ENCODE peak calls at places on chromosomes 4 and X, in six cellular contexts. P, V, D, O, Y and R are unnamed samples.

GRCh38 chr4:180455226-180455625 is 1788.0 kb upstream of the TENM3 start:
- DNase-seq in P (no peak), O (no peak), D (no peak), V (no peak), Y (no peak), R (no peak)

GRCh38 chr4:90190510-90190909 is 63.3 kb downstream of the CCSER1 start:
- DNase-seq in P (no peak), O (no peak), V (no peak), Y (no peak), D (no peak), R (no peak)

GRCh38 chr4:145567471-145567870 is 51.7 kb upstream of the MMAA start:
- DNase-seq in O (no peak), V (no peak), Y (no peak), P (no peak), D (no peak), R (no peak)

GRCh38 chr4:80171251-80171650 is 26.1 kb upstream of the PRDM8 start:
- DNase-seq in Y (no peak), O (no peak), V (no peak), D (peak; percentile 62), P (no peak), R (no peak)

GRCh38 chr4:170014359-170015008 is 11.7 kb downstream of the MFAP3L start:
- DNase-seq in V (no peak), D (no peak), Y (no peak), P (no peak), O (no peak), R (no peak)

GRCh38 chr4:15740764-15741404 is 37.2 kb upstream of the CD38 start:
- DNase-seq in V (no peak), O (no peak), P (no peak), D (no peak), Y (no peak), R (peak; percentile 76)

GRCh38 chr4:144338834-144339233 is 198.3 kb upstream of the GYPA start:
- DNase-seq in V (no peak), D (no peak), O (no peak), P (no peak), Y (no peak), R (no peak)

GRCh38 chr4:30875659-30876269 is 155.6 kb downstream of the PCDH7 start:
- DNase-seq in D (peak; percentile 38), O (no peak), V (no peak), P (no peak), Y (no peak), R (no peak)

GRCh38 chr4:41069838-41070237 is 144.5 kb downstream of the APBB2 start:
- DNase-seq in V (no peak), Y (no peak), D (no peak), P (no peak), O (no peak), R (no peak)

GRCh38 chrX:122941801-122942200 is 242.3 kb upstream of the GRIA3 start:
- DNase-seq in O (no peak), V (no peak), P (no peak), Y (no peak), D (no peak), R (no peak)

GRCh38 chr4:3491681-3492405 is 28.7 kb downstream of the DOK7 start:
- DNase-seq in P (no peak), O (no peak), Y (no peak), D (peak; percentile 55), V (no peak), R (no peak)

GRCh38 chrX:33840176-33840575 is 291.9 kb downstream of the FAM47A start:
- DNase-seq in O (no peak), P (no peak), V (no peak), D (no peak), Y (no peak), R (no peak)

GRCh38 chr4:172105918-172106317 is 292.7 kb downstream of the GALNTL6 start:
- DNase-seq in O (no peak), V (no peak), P (no peak), Y (no peak), D (no peak), R (no peak)

GRCh38 chr4:38605794-38606586 is 58.0 kb upstream of the KLF3 start:
- DNase-seq in D (no peak), P (no peak), Y (no peak), O (no peak), V (no peak), R (no peak)

GRCh38 chr4:41977709-41978108 is 3.8 kb upstream of the DCAF4L1 start:
- DNase-seq in P (no peak), O (no peak), D (peak; percentile 57), Y (no peak), V (no peak), R (no peak)

GRCh38 chr4:98232202-98232601 is 29.0 kb upstream of the RAP1GDS1 start:
- DNase-seq in P (no peak), O (no peak), Y (no peak), V (no peak), D (peak; percentile 30), R (peak; percentile 52)

GRCh38 chr4:158121203-158121586 is 51.6 kb downstream of the GASK1B start:
- DNase-seq in P (peak; percentile 79), O (no peak), D (peak; percentile 99), V (peak; percentile 36), Y (no peak), R (no peak)

GRCh38 chrX:7372843-7373525 is 225.0 kb upstream of the PUDP start:
- DNase-seq in O (no peak), D (peak; percentile 67), V (no peak), P (no peak), Y (no peak), R (no peak)

GRCh38 chr4:150262611-150263010 is 184.4 kb downstream of the DCLK2 start:
- DNase-seq in D (no peak), Y (no peak), V (no peak), O (no peak), P (no peak), R (no peak)

GRCh38 chrX:108199691-108200090 is 108.1 kb downstream of the ATG4A start:
- DNase-seq in Y (no peak), P (no peak), D (peak; percentile 22), V (no peak), O (no peak), R (no peak)

GRCh38 chrX:100748133-100748532 is 16.2 kb upstream of the SYTL4 start:
- DNase-seq in D (no peak), O (no peak), Y (no peak), P (no peak), V (no peak), R (no peak)

GRCh38 chrX:13078739-13079444 is 34.5 kb upstream of the FAM9C start:
- DNase-seq in P (peak; percentile 72), D (peak; percentile 81), O (no peak), Y (peak; percentile 41), V (peak; percentile 40), R (no peak)

GRCh38 chrX:920234-920799 is 289.7 kb downstream of the SHOX start:
- DNase-seq in P (no peak), Y (no peak), D (no peak), V (no peak), O (no peak), R (no peak)

GRCh38 chr4:35052546-35052945 is 1191.8 kb downstream of the ARAP2 start:
- DNase-seq in V (no peak), D (no peak), P (no peak), O (no peak), Y (no peak), R (no peak)

GRCh38 chr4:107131295-107131694 is 95.2 kb upstream of the DKK2 start:
- DNase-seq in Y (no peak), D (peak; percentile 6), O (no peak), P (no peak), V (no peak), R (no peak)

GRCh38 chr4:150950657-150951056 is 64.4 kb downstream of the LRBA start:
- DNase-seq in Y (no peak), D (no peak), V (no peak), P (no peak), O (no peak), R (no peak)

GRCh38 chr4:142404191-142404611 is 441.9 kb downstream of the INPP4B start:
- DNase-seq in O (peak; percentile 65), P (no peak), Y (no peak), D (peak; percentile 72), V (peak; percentile 33), R (no peak)

GRCh38 chr4:55004831-55005230 is 120.6 kb downstream of the KDR start:
- DNase-seq in V (no peak), O (no peak), D (no peak), P (no peak), Y (no peak), R (no peak)

GRCh38 chrX:84469226-84469625 is 33.0 kb downstream of the HDX start:
- DNase-seq in P (no peak), V (no peak), Y (no peak), D (peak; percentile 42), O (no peak), R (no peak)

GRCh38 chrX:46665232-46666162 is 91.9 kb downstream of the CHST7 start:
- DNase-seq in P (no peak), O (no peak), V (no peak), Y (no peak), D (peak; percentile 17), R (no peak)

GRCh38 chr4:167000141-167000852 is 234.0 kb downstream of the SPOCK3 start:
- DNase-seq in Y (no peak), V (no peak), P (no peak), O (no peak), D (no peak), R (no peak)
- TF ChIP-seq POLR2A in Y (no peak), V (no peak), P (no peak), O (no peak), D (no peak), R (no peak)

GRCh38 chr4:48343035-48343434 is 1.7 kb downstream of the SLAIN2 start:
- DNase-seq in V (no peak), D (no peak), O (no peak), P (no peak), Y (no peak), R (no peak)
- H3K27ac ChIP-seq in V (no peak overlapping the region), D (no peak overlapping the region), O (no peak overlapping the region), P (peak overlapping the region; percentile 97), Y (no peak overlapping the region), R (no peak overlapping the region)

GRCh38 chr4:185500035-185500434 is 28.5 kb upstream of the CCDC110 start:
- DNase-seq in D (no peak), V (no peak), P (no peak), O (no peak), Y (no peak), R (no peak)
- H3K9me3 ChIP-seq in D (peaks cover 2% of the 10 kb centered on the region), V (no peaks in the 10 kb centered on the region), P (no peaks in the 10 kb centered on the region), O (no peaks in the 10 kb centered on the region), Y (no peaks in the 10 kb centered on the region), R (no peaks in the 10 kb centered on the region)

DNA sequence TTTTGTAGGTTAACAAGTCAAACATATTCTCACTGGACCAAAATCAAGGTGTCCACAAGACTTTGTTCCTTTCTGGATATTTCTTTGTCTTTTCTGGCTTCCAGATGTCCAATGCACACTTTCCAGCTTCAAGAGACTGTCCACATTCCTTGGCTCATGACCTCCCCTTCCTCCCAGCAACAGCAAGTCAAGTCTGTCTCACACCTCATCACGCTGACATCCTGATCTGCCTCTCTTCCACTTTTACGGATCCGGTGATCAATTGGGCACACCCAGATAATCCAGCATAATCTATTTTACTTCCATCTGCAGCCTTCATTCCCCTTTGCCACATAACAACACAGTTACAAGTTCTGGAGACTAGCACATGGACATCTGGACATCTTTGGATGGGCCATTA is 9.6 kb downstream of the TIFA start:
- DNase-seq in D (no peak), O (no peak), P (no peak), Y (no peak), V (no peak), R (no peak)
- TF ChIP-seq POLR2A in D (no peak), O (no peak), P (no peak), Y (no peak), V (no peak), R (no peak)

GRCh38 chrX:39176105-39176504 is 374.8 kb downstream of the MID1IP1 start:
- DNase-seq in O (no peak), P (no peak), D (no peak), V (no peak), Y (no peak), R (no peak)
- H3K27ac ChIP-seq in O (no peak overlapping the region), P (no peak overlapping the region), D (no peak overlapping the region), V (no peak overlapping the region), Y (no peak overlapping the region), R (no peak overlapping the region)

GRCh38 chr4:153741529-153741928 is 18.3 kb downstream of the RNF175 start:
- DNase-seq in V (no peak), D (no peak), Y (no peak), P (no peak), O (no peak), R (no peak)
- H3K9me3 ChIP-seq in V (no peaks in the 10 kb centered on the region), D (no peaks in the 10 kb centered on the region), Y (no peaks in the 10 kb centered on the region), P (peaks cover 8% of the 10 kb centered on the region), O (no peaks in the 10 kb centered on the region), R (no peaks in the 10 kb centered on the region)